ENCODE peak calls at places on chromosome 20, in seven cellular contexts. C, O, S, R, E, V and Z are unnamed samples.

GRCh38 chr20:22836211-22836610 is 198.9 kb upstream of the SSTR4 start:
- DNase-seq in V (no peak), C (no peak), E (no peak), O (no peak), R (no peak), S (no peak), Z (no peak)

GRCh38 chr20:2814587-2815051 is at the start of gene C20orf141:
- DNase-seq in S (no peak), R (no peak), C (peak), E (no peak), V (no peak), O (no peak), Z (no peak)

GRCh38 chr20:31673435-31673834 is 35.7 kb downstream of the COX4I2 start:
- DNase-seq in E (no peak), O (no peak), C (no peak), R (no peak), S (no peak), V (no peak), Z (no peak)

GRCh38 chr20:33862709-33863403 is 51.7 kb downstream of the CHMP4B start:
- DNase-seq in E (peak), V (peak), R (peak), O (peak), C (peak), S (no peak), Z (peak)

GRCh38 chr20:19265646-19266374 is 53.4 kb downstream of the SLC24A3 start:
- DNase-seq in V (no peak), E (no peak), C (no peak), O (no peak), S (no peak), R (no peak), Z (no peak)

GRCh38 chr20:5550738-5551529 is 199.3 kb upstream of the SHLD1 start:
- DNase-seq in E (no peak), C (no peak), O (no peak), V (no peak), S (no peak), R (no peak), Z (no peak)

GRCh38 chr20:19975436-19975799 is 41.7 kb upstream of the NAA20 start:
- DNase-seq in R (peak), E (peak), C (no peak), V (peak), O (peak), S (no peak), Z (peak)

GRCh38 chr20:33606114-33606771 is 55.9 kb upstream of the C20orf144 start:
- DNase-seq in C (no peak), E (no peak), R (no peak), V (peak), S (no peak), O (no peak), Z (no peak)

GRCh38 chr20:59518881-59519706 is 85.2 kb upstream of the PHACTR3 start:
- DNase-seq in O (no peak), E (no peak), V (peak), R (no peak), C (peak), S (no peak), Z (no peak)

GRCh38 chr20:56788041-56788670 is 159.1 kb downstream of the TFAP2C start:
- DNase-seq in E (no peak), R (no peak), S (no peak), C (peak), V (no peak), O (no peak), Z (no peak)

GRCh38 chr20:24962510-24962909 is 13.4 kb downstream of the CST7 start:
- DNase-seq in S (no peak), C (no peak), E (no peak), O (no peak), V (no peak), R (no peak), Z (no peak)

GRCh38 chr20:36855241-36855657 is 20.7 kb upstream of the TLDC2 start:
- DNase-seq in E (no peak), V (no peak), C (no peak), S (no peak), R (no peak), O (no peak), Z (no peak)

GRCh38 chr20:45399018-45399417 is 9.1 kb upstream of the DBNDD2 start:
- DNase-seq in V (no peak), E (no peak), S (no peak), O (no peak), C (no peak), R (no peak), Z (no peak)

GRCh38 chr20:55139173-55139765 is 663.9 kb downstream of the DOK5 start:
- DNase-seq in R (no peak), C (no peak), V (no peak), O (no peak), E (no peak), S (no peak), Z (no peak)

GRCh38 chr20:24935140-24935539 is 13.9 kb upstream of the CST7 start:
- DNase-seq in S (no peak), E (no peak), C (no peak), O (no peak), R (no peak), V (no peak), Z (no peak)

GRCh38 chr20:41609476-41609875 is 8.7 kb downstream of the CHD6 start:
- DNase-seq in E (no peak), R (no peak), S (no peak), V (no peak), O (no peak), C (no peak), Z (no peak)

GRCh38 chr20:43976577-43976976 is 61.9 kb downstream of the TOX2 start:
- DNase-seq in R (no peak), E (no peak), V (no peak), C (no peak), O (no peak), S (no peak), Z (no peak)